ENCODE peak calls at places on chromosomes 2 and 18, in five cellular contexts. K is IMR-90, W is A549, B is H1, S is hepatocyte. G is an unnamed sample.

GRCh38 chr2:240254337-240255164 is 114.1 kb upstream of the OTOS start:
- DNase-seq in K (no peak), W (no peak), B (no peak), S (no peak), G (no peak)

GRCh38 chr2:203105996-203106395 is 91.3 kb downstream of the NBEAL1 start:
- DNase-seq in K (no peak), W (no peak), B (no peak), S (peak; percentile 26), G (no peak)

GRCh38 chr2:20917287-20917660 is 94.4 kb upstream of the LDAH start:
- DNase-seq in K (no peak), W (no peak), B (no peak), S (no peak), G (no peak)

GRCh38 chr2:176137883-176138282 is 8.4 kb downstream of the HOXD8 start:
- DNase-seq in K (no peak), W (no peak), B (no peak), S (no peak), G (no peak)

GRCh38 chr2:86396304-86396785 is 44.8 kb upstream of the KDM3A start:
- DNase-seq in K (peak; percentile 20), W (peak; percentile 72), B (no peak), S (peak; percentile 34), G (peak; percentile 65)

GRCh38 chr2:219218279-219219112 is at the start of gene ABCB6:
- DNase-seq in K (peak; percentile 90), W (peak; percentile 92), B (no peak), S (peak; percentile 96), G (peak; percentile 83)

GRCh38 chr2:47534179-47534919 is 131.4 kb downstream of the MSH2 start:
- DNase-seq in K (peak; percentile 89), W (peak; percentile 26), B (no peak), S (peak; percentile 77), G (peak; percentile 74)

GRCh38 chr2:101064868-101065549 is 62.9 kb downstream of the RPL31 start:
- DNase-seq in K (peak; percentile 41), W (peak; percentile 87), B (no peak), S (peak; percentile 20), G (peak; percentile 91)

GRCh38 chr2:168009900-168010299 is 237.5 kb downstream of the STK39 start:
- DNase-seq in K (no peak), W (no peak), B (no peak), S (no peak), G (no peak)

GRCh38 chr2:215332876-215333600 is 21.2 kb downstream of the ATIC start:
- DNase-seq in K (no peak), W (no peak), B (no peak), S (peak; percentile 28), G (no peak)

GRCh38 chr2:124524155-124524910 is 499.2 kb downstream of the CNTNAP5 start:
- DNase-seq in K (no peak), W (no peak), B (no peak), S (no peak), G (no peak)

GRCh38 chr2:173997269-173997668 is 32.1 kb upstream of the SP3 start:
- DNase-seq in K (peak; percentile 45), W (no peak), B (no peak), S (no peak), G (no peak)

GRCh38 chr2:224904390-224904789 is 137.9 kb downstream of the DOCK10 start:
- DNase-seq in K (peak; percentile 68), W (no peak), B (no peak), S (no peak), G (peak; percentile 15)

GRCh38 chr2:45261746-45262145 is 252.5 kb upstream of the SIX2 start:
- DNase-seq in K (no peak), W (no peak), B (no peak), S (no peak), G (no peak)

GRCh38 chr2:2291500-2292260 is 39.4 kb downstream of the MYT1L start:
- DNase-seq in K (no peak), W (peak; percentile 13), B (peak; percentile 43), S (peak; percentile 55), G (peak; percentile 27)

GRCh38 chr2:218129756-218130155 is 3.9 kb downstream of the CXCR2 start:
- DNase-seq in K (peak; percentile 23), W (no peak), B (no peak), S (peak; percentile 28), G (peak; percentile 25)

GRCh38 chr2:123913266-123913810 is 111.7 kb upstream of the CNTNAP5 start:
- DNase-seq in K (no peak), W (no peak), B (no peak), S (no peak), G (no peak)

GRCh38 chr2:20343128-20343527 is 7.5 kb downstream of the PUM2 start:
- DNase-seq in K (peak; percentile 42), W (no peak), B (no peak), S (no peak), G (no peak)

GRCh38 chr2:212538156-212539144 is at the start of gene ERBB4:
- DNase-seq in K (no peak), W (no peak), B (no peak), S (peak; percentile 24), G (peak; percentile 10)

GRCh38 chr18:62458868-62459716 is 63.7 kb upstream of the ZCCHC2 start:
- DNase-seq in K (no peak), W (no peak), B (no peak), S (no peak), G (no peak)

GRCh38 chr18:79470547-79470946 is 74.8 kb downstream of the NFATC1 start:
- DNase-seq in K (no peak), W (no peak), B (no peak), S (no peak), G (no peak)

GRCh38 chr2:138157372-138157771 is 193.1 kb downstream of the HNMT start:
- DNase-seq in K (no peak), W (no peak), B (no peak), S (no peak), G (no peak)

GRCh38 chr2:108633379-108633778 is 85.9 kb upstream of the RANBP2 start:
- DNase-seq in K (no peak), W (no peak), B (no peak), S (no peak), G (no peak)

GRCh38 chr18:48207733-48208132 is 201.4 kb downstream of the ZBTB7C start:
- DNase-seq in K (no peak), W (no peak), B (no peak), S (no peak), G (no peak)

GRCh38 chr18:79825913-79826312 is 28.2 kb downstream of the KCNG2 start:
- DNase-seq in K (no peak), W (no peak), B (no peak), S (no peak), G (no peak)

GRCh38 chr2:11688222-11689069 is 18.5 kb upstream of the NTSR2 start:
- DNase-seq in K (peak; percentile 65), W (peak; percentile 79), B (no peak), S (peak; percentile 90), G (peak; percentile 79)

GRCh38 chr2:98903767-98904485 is 32.1 kb downstream of the CRACDL start:
- DNase-seq in K (no peak), W (no peak), B (no peak), S (no peak), G (no peak)

GRCh38 chr18:57569133-57569532 is 17.4 kb downstream of the FECH start:
- DNase-seq in K (no peak), W (no peak), B (no peak), S (no peak), G (no peak)

GRCh38 chr2:36356199-36356989 is 816 bp downstream of the CRIM1 start:
- DNase-seq in K (peak; percentile 34), W (no peak), B (no peak), S (peak; percentile 68), G (peak; percentile 25)

DNA sequence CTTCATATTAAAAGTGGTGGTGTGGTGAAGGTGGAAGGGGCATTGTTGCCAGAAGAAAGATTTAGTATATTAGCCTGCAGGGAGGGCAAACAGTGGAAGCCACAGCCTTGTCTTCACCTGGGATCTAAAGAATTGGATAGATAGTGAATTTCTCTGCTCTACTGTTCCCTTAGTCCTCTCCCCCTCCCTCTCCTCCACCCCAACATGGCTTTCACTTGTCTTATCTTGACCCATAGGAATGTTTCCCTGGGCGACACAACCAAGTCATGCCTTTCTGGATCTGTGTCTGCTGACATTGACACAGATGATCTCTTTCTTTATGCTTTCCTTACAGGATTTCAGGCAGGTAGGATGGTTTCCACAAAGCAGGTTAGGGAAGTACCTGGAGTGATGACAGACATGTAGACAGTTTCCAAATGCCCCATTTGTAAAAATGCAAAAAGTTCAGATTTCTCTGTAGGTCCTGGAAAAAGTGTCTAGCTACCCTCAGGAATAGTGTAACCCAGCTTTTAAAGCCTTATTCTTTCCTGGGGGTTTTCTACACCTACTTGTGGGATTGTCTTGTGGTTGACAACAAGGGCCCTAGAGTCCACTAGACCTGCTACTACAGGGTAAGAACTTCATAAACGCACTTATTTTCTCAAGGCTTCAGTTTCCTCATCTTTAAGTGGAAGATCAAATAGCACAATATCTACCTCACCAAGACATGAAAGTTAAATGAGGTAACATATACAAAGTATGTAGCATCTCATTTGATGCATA is 184.2 kb upstream of the SP5 start:
- DNase-seq in K (no peak), W (no peak), B (no peak), S (no peak), G (no peak)
- H3K4me2 ChIP-seq in K (no peak overlapping the region), W (peak overlapping the region; percentile 61), B (no peak overlapping the region), S (peak overlapping the region; percentile 68), G (peak overlapping the region; percentile 72)

GRCh38 chr2:18620867-18621266 is 31.5 kb upstream of the NT5C1B start:
- DNase-seq in K (no peak), W (no peak), B (no peak), S (no peak), G (no peak)
- H3K4me2 ChIP-seq in K (no peak overlapping the region), W (no peak overlapping the region), B (no peak overlapping the region), S (no peak overlapping the region), G (no peak overlapping the region)

DNA sequence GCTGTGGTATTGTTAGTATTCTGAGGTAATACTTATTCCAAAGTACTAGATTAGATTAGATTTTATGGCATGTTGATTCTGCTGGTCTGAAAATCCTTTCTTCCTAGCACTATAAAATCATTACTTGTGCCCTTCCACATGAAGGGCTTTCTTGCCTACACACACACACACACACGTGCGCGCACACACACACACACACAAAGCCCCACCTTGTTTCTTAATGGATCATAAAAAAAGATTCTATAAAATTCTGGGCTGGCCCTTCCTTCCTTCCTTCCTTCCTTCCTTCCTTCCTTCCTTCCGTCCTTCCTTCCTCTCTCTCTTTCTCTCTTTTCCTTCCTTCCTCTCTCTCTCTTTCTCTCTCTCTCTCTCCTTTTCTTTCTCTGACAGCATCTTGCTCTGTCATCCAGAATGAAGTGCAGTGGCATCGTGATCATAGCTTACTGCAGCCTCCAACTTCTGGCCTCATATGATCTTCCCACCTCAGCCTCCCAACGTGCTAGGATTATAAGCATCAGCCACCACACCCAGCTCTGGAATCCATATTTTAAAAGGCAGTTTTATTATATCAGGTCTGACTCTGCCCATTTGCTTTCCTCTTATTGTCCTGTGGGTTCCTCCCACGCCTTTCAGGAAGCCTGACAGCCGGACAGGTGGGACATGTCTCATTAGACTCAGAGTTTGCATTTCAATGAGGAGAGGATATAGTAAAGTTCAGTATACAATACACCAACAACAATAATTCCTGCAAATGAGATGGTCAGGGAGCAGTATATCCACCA is 321.1 kb downstream of the PIK3C3 start:
- DNase-seq in K (no peak), W (no peak), B (no peak), S (no peak), G (no peak)
- H3K4me2 ChIP-seq in K (no peak overlapping the region), W (no peak overlapping the region), B (no peak overlapping the region), S (no peak overlapping the region), G (no peak overlapping the region)

GRCh38 chr2:49661809-49662208 is 507.5 kb upstream of the FSHR start:
- DNase-seq in K (no peak), W (no peak), B (no peak), S (no peak), G (no peak)

DNA sequence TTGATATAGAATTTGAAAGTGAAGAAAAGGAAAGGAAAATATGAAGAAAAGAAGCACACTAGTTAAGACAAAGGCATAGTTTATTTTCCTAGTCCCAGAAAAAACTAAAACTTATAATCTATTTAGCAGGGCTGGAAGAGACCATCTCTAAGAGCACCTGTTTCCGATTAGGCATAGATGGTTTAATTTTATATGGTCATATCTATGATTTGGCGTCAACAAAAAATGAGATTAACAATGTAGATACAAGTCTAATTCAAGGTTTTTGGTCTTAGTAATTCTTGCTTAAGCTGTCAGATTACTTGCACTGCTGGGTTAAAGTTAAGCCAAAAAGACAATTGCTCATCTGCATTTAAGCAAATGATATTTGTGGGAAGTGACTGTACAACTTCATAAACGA is 502.5 kb upstream of the FSHR start:
- DNase-seq in K (no peak), W (no peak), B (no peak), S (no peak), G (no peak)
- H3K4me2 ChIP-seq in K (no peak overlapping the region), W (no peak overlapping the region), B (no peak overlapping the region), S (no peak overlapping the region), G (no peak overlapping the region)

G was measured in PC-3.